ENCODE peak calls at places on chromosomes 7 and 10, in eight cellular contexts. G is fibroblast of lung; F is cardiac fibroblast; W is osteocyte; T is activated T-helper 1 cell treated with anti-CD3 and anti-CD28 coated beads, Interleukin-12 subunit alpha, Interleukin-12 subunit beta, Interleukin-2, Interleukin-4 antibody, amounts not matched to agents 30 ng/mL and 10 ng/mL and 1 ng/mL, durations not matched to agents 14 hours and 24 hours and 36 hours; U is naive thymus-derived CD8-positive, alpha-beta T cell; N is LHCN-M2; E is A549. D is an unnamed sample.

GRCh38 chr10:99387071-99387470 is 43.4 kb downstream of the GOT1 start:
- DNase-seq in G (no peak), F (no peak), W (no peak), T (no peak), U (no peak), N (peak), E (no peak), D (no peak)

GRCh38 chr7:91512958-91513357 is 248.7 kb downstream of the FZD1 start:
- DNase-seq in G (peak), F (no peak), W (no peak), T (no peak), U (no peak), N (no peak), E (no peak), D (no peak)

GRCh38 chr10:100872034-100872791 is 40.5 kb upstream of the SLF2 start:
- DNase-seq in G (peak), F (peak), W (no peak), T (peak), U (peak), N (peak), E (peak), D (no peak)

GRCh38 chr7:140571537-140572122 is 69.0 kb downstream of the DENND2A start:
- DNase-seq in G (peak), F (peak), W (no peak), T (no peak), U (no peak), N (no peak), E (no peak), D (no peak)

GRCh38 chr7:90933984-90934383 is 330.2 kb upstream of the FZD1 start:
- DNase-seq in G (no peak), F (no peak), W (no peak), T (no peak), U (no peak), N (no peak), E (no peak), D (no peak)

GRCh38 chr10:102651455-102652169 is 7.3 kb downstream of the TRIM8 start:
- DNase-seq in G (no peak), F (no peak), W (no peak), T (no peak), U (no peak), N (no peak), E (no peak), D (no peak)

GRCh38 chr7:13901577-13901976 is 87.9 kb downstream of the ETV1 start:
- DNase-seq in G (no peak), F (no peak), W (no peak), T (no peak), U (no peak), N (no peak), E (no peak), D (no peak)

GRCh38 chr7:130752424-130752823 is 18.4 kb upstream of the KLF14 start:
- DNase-seq in G (no peak), F (no peak), W (no peak), T (no peak), U (no peak), N (no peak), E (no peak), D (no peak)

GRCh38 chr10:128103229-128103714 is 23.0 kb downstream of the MKI67 start:
- DNase-seq in G (no peak), F (no peak), W (peak), T (no peak), U (peak), N (no peak), E (no peak), D (no peak)

GRCh38 chr10:6068422-6068821 is 6.3 kb upstream of the IL2RA start:
- DNase-seq in G (no peak), F (no peak), W (no peak), T (no peak), U (no peak), N (no peak), E (no peak), D (no peak)